ENCODE peak calls at places on chromosomes 5 and 9, in ten cellular contexts. S is astrocyte of the spinal cord, C is foreskin fibroblast, E is kidney, K is HCT116, G is WTC11, L is AG10803, Q is lower lobe of right lung, J is GM10248, P is fibroblast of lung. H is an unnamed sample.

GRCh38 chr5:158384535-158385421 is 525.8 kb upstream of the CLINT1 start:
- DNase-seq in S (peak; percentile 96), C (peak; percentile 99), E (no peak), K (peak; percentile 19), G (no peak), L (peak; percentile 96), Q (no peak), J (no peak), P (peak; percentile 99), H (peak; percentile 94)

GRCh38 chr5:9830184-9830583 is 200.0 kb upstream of the TAS2R1 start:
- DNase-seq in S (no peak), C (no peak), E (no peak), K (no peak), G (no peak), L (no peak), Q (no peak), J (no peak), P (no peak), H (no peak)

GRCh38 chr5:131475416-131476045 is 159.5 kb downstream of the RAPGEF6 start:
- DNase-seq in S (peak; percentile 33), C (no peak), E (no peak), K (no peak), G (no peak), L (peak; percentile 36), Q (no peak), J (no peak), P (no peak), H (peak; percentile 32)

GRCh38 chr9:131393622-131394463 is at the start of gene PRRC2B:
- DNase-seq in S (peak; percentile 73), C (peak; percentile 72), E (peak; percentile 96), K (peak; percentile 33), G (peak; percentile 95), L (peak; percentile 77), Q (peak; percentile 89), J (peak; percentile 94), P (peak; percentile 70), H (peak; percentile 48)

GRCh38 chr9:100324594-100325200 is 28.0 kb downstream of the TEX10 start:
- DNase-seq in S (peak; percentile 61), C (no peak), E (no peak), K (peak; percentile 27), G (no peak), L (peak; percentile 75), Q (no peak), J (peak; percentile 20), P (peak; percentile 61), H (peak; percentile 39)

GRCh38 chr5:102090770-102091169 is 205.3 kb downstream of the SLCO4C1 start:
- DNase-seq in S (no peak), C (no peak), E (no peak), K (peak; percentile 36), G (peak; percentile 30), L (no peak), Q (no peak), J (peak; percentile 15), P (no peak), H (no peak)

GRCh38 chr9:16344343-16344742 is 526.1 kb downstream of the BNC2 start:
- DNase-seq in S (peak; percentile 95), C (peak; percentile 54), E (no peak), K (no peak), G (no peak), L (peak; percentile 93), Q (no peak), J (no peak), P (peak; percentile 99), H (peak; percentile 61)

GRCh38 chr5:60410427-60410826 is 289.5 kb downstream of the DEPDC1B start:
- DNase-seq in S (no peak), C (no peak), E (no peak), K (no peak), G (no peak), L (no peak), Q (no peak), J (no peak), P (peak; percentile 7), H (no peak)

GRCh38 chr5:152063004-152063403 is 138.4 kb upstream of the GLRA1 start:
- DNase-seq in S (no peak), C (no peak), E (no peak), K (no peak), G (no peak), L (no peak), Q (no peak), J (no peak), P (no peak), H (no peak)

GRCh38 chr5:179345179-179345428 is 157 bp downstream of the ADAMTS2 start:
- DNase-seq in S (no peak), C (no peak), E (no peak), K (no peak), G (no peak), L (no peak), Q (no peak), J (no peak), P (peak; percentile 55), H (no peak)

GRCh38 chr9:137891588-137892423 is 14.2 kb downstream of the CACNA1B start:
- DNase-seq in S (no peak), C (no peak), E (no peak), K (no peak), G (no peak), L (no peak), Q (no peak), J (no peak), P (no peak), H (no peak)

GRCh38 chr5:77168187-77168883 is 42.1 kb upstream of the PDE8B start:
- DNase-seq in S (no peak), C (peak; percentile 57), E (peak; percentile 80), K (no peak), G (no peak), L (peak; percentile 72), Q (peak; percentile 52), J (no peak), P (no peak), H (peak; percentile 53)

GRCh38 chr5:81345411-81346003 is 44.1 kb downstream of the ZCCHC9 start:
- DNase-seq in S (no peak), C (no peak), E (no peak), K (no peak), G (no peak), L (no peak), Q (no peak), J (no peak), P (no peak), H (no peak)

GRCh38 chr9:104863180-104863883 is 64.6 kb downstream of the ABCA1 start:
- DNase-seq in S (peak; percentile 83), C (peak; percentile 76), E (no peak), K (peak; percentile 44), G (peak; percentile 54), L (peak; percentile 82), Q (no peak), J (peak; percentile 65), P (peak; percentile 87), H (peak; percentile 82)

GRCh38 chr5:126373621-126374416 is 49.4 kb upstream of the GRAMD2B start:
- DNase-seq in S (peak; percentile 39), C (no peak), E (no peak), K (no peak), G (no peak), L (peak; percentile 79), Q (no peak), J (no peak), P (peak; percentile 86), H (peak; percentile 91)

GRCh38 chr5:126368239-126368812 is 54.9 kb upstream of the GRAMD2B start:
- DNase-seq in S (no peak), C (no peak), E (no peak), K (no peak), G (peak; percentile 44), L (peak; percentile 44), Q (no peak), J (no peak), P (no peak), H (no peak)

GRCh38 chr5:126370796-126371718 is 52.2 kb upstream of the GRAMD2B start:
- DNase-seq in S (peak; percentile 56), C (peak; percentile 52), E (peak; percentile 78), K (no peak), G (peak; percentile 16), L (peak; percentile 71), Q (no peak), J (no peak), P (peak; percentile 76), H (peak; percentile 66)

GRCh38 chr5:126369083-126369482 is 54.1 kb upstream of the GRAMD2B start:
- DNase-seq in S (no peak), C (no peak), E (no peak), K (no peak), G (no peak), L (no peak), Q (no peak), J (no peak), P (no peak), H (no peak)

GRCh38 chr5:126369995-126370731 is 53.0 kb upstream of the GRAMD2B start:
- DNase-seq in S (peak; percentile 37), C (no peak), E (no peak), K (no peak), G (peak; percentile 22), L (peak; percentile 36), Q (no peak), J (no peak), P (no peak), H (peak; percentile 39)
- TF ChIP-seq CTCF in S (peak; percentile 26), C (peak; percentile 14), E (peak; percentile 22), K (peak; percentile 13), G (no peak), L (peak; percentile 49), Q (no peak), J (no peak), P (peak; percentile 36), H (peak; percentile 49)

DNA sequence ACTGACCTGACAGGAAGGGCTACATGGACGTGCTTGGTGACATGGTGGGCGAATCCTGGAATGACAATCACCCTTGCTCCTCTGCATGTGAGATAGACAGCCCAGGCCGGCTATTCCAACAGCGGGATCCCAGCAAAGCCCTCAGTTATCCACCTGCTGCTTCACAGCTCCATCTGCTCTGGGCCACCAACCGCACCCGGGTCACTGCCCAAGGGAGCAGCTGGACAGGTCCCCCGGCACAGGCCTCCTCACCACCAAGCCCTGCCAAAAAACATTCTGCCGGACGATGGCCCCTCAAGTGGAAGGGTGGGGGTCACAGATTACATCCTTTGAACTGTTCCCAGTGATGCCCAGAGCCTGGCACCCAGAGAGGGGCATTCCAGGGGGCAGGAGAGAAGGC is 39.6 kb downstream of the STK10 start:
- DNase-seq in S (no peak), C (no peak), E (peak; percentile 62), K (no peak), G (no peak), L (no peak), Q (no peak), J (no peak), P (no peak), H (no peak)
- TF ChIP-seq CTCF in S (no peak), C (no peak), E (no peak), K (no peak), G (no peak), L (no peak), Q (no peak), J (no peak), P (no peak), H (no peak)

DNA sequence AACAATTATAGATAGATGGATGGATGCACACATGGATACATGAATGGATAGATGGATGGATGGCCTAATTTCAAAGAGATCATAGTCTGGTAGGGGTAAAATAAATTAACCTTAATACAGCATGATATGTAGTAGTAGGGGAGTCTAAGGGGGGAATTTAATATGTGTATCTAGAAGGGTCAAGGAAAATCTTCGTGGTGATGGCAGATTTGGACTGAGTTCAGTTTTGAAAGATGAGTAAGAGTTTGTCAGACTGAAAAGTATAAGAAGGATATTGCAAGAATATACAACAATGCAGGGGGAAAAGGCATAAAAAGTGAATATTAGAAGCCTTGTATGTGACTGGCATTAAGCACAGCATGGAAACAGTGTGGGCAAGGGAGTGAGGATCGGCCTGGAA is 98.7 kb downstream of the ZNF462 start:
- DNase-seq in S (peak; percentile 22), C (peak; percentile 47), E (no peak), K (no peak), G (no peak), L (no peak), Q (no peak), J (no peak), P (peak; percentile 39), H (no peak)
- TF ChIP-seq CTCF in S (no peak), C (no peak), E (no peak), K (no peak), G (no peak), L (no peak), Q (no peak), J (no peak), P (no peak), H (no peak)

GRCh38 chr5:155025890-155026289 is 12.3 kb downstream of the KIF4B start:
- DNase-seq in S (no peak), C (no peak), E (no peak), K (no peak), G (no peak), L (no peak), Q (no peak), J (no peak), P (no peak), H (no peak)
- TF ChIP-seq CTCF in S (no peak), C (no peak), E (no peak), K (no peak), G (no peak), L (no peak), Q (no peak), J (no peak), P (no peak), H (no peak)